ENCODE peak calls at places on chromosomes 16 and 17, in ten cellular contexts. One of them, this sample, is unnamed.

GRCh38 chr16:4218202-4218601 is 23.7 kb downstream of the SRL start:
- DNase-seq in vagina: no peak
- DNase-seq in fibroblast of lung: no peak
- DNase-seq in tibial artery: no peak
- DNase-seq in neural progenitor cell: no peak
- DNase-seq in BE2C: no peak
- DNase-seq in A549: no peak
- DNase-seq in CD4-positive, CD25-positive, alpha-beta regulatory T cell: no peak
- DNase-seq in ovary: no peak
- DNase-seq in CD8-positive, alpha-beta memory T cell: no peak
- DNase-seq in this sample: no peak

GRCh38 chr16:83967838-83968482 is at the start of gene NECAB2:
- DNase-seq in vagina: no peak
- DNase-seq in fibroblast of lung: no peak
- DNase-seq in tibial artery: no peak
- DNase-seq in neural progenitor cell: peak; percentile 78
- DNase-seq in BE2C: peak; percentile 66
- DNase-seq in A549: no peak
- DNase-seq in CD4-positive, CD25-positive, alpha-beta regulatory T cell: no peak
- DNase-seq in ovary: no peak
- DNase-seq in CD8-positive, alpha-beta memory T cell: no peak
- DNase-seq in this sample: peak; percentile 83

GRCh38 chr16:49542391-49542891 is 168.8 kb downstream of the C16orf78 start:
- DNase-seq in vagina: no peak
- DNase-seq in fibroblast of lung: no peak
- DNase-seq in tibial artery: no peak
- DNase-seq in neural progenitor cell: no peak
- DNase-seq in BE2C: peak; percentile 71
- DNase-seq in A549: no peak
- DNase-seq in CD4-positive, CD25-positive, alpha-beta regulatory T cell: no peak
- DNase-seq in ovary: no peak
- DNase-seq in CD8-positive, alpha-beta memory T cell: no peak
- DNase-seq in this sample: no peak

GRCh38 chr17:19621697-19622096 is 26.9 kb upstream of the ALDH3A2 start:
- DNase-seq in vagina: no peak
- DNase-seq in fibroblast of lung: no peak
- DNase-seq in tibial artery: no peak
- DNase-seq in neural progenitor cell: no peak
- DNase-seq in BE2C: no peak
- DNase-seq in A549: no peak
- DNase-seq in CD4-positive, CD25-positive, alpha-beta regulatory T cell: no peak
- DNase-seq in ovary: no peak
- DNase-seq in CD8-positive, alpha-beta memory T cell: no peak
- DNase-seq in this sample: no peak

GRCh38 chr16:85663891-85664321 is 24.8 kb downstream of the GINS2 start:
- DNase-seq in vagina: no peak
- DNase-seq in fibroblast of lung: peak; percentile 57
- DNase-seq in tibial artery: no peak
- DNase-seq in neural progenitor cell: no peak
- DNase-seq in BE2C: no peak
- DNase-seq in A549: no peak
- DNase-seq in CD4-positive, CD25-positive, alpha-beta regulatory T cell: no peak
- DNase-seq in ovary: peak; percentile 77
- DNase-seq in CD8-positive, alpha-beta memory T cell: no peak
- DNase-seq in this sample: peak; percentile 83

GRCh38 chr17:44961921-44962350 is 6.2 kb downstream of the C1QL1 start:
- DNase-seq in vagina: no peak
- DNase-seq in fibroblast of lung: peak; percentile 30
- DNase-seq in tibial artery: no peak
- DNase-seq in neural progenitor cell: no peak
- DNase-seq in BE2C: peak; percentile 53
- DNase-seq in A549: peak; percentile 62
- DNase-seq in CD4-positive, CD25-positive, alpha-beta regulatory T cell: no peak
- DNase-seq in ovary: no peak
- DNase-seq in CD8-positive, alpha-beta memory T cell: no peak
- DNase-seq in this sample: no peak

GRCh38 chr16:8634991-8635736 is 13.7 kb downstream of the METTL22 start:
- DNase-seq in vagina: no peak
- DNase-seq in fibroblast of lung: peak; percentile 41
- DNase-seq in tibial artery: no peak
- DNase-seq in neural progenitor cell: peak; percentile 80
- DNase-seq in BE2C: peak; percentile 61
- DNase-seq in A549: peak; percentile 64
- DNase-seq in CD4-positive, CD25-positive, alpha-beta regulatory T cell: no peak
- DNase-seq in ovary: no peak
- DNase-seq in CD8-positive, alpha-beta memory T cell: no peak
- DNase-seq in this sample: no peak

GRCh38 chr16:84150926-84151325 is 5.8 kb downstream of the DNAAF1 start:
- DNase-seq in vagina: no peak
- DNase-seq in fibroblast of lung: no peak
- DNase-seq in tibial artery: no peak
- DNase-seq in neural progenitor cell: no peak
- DNase-seq in BE2C: no peak
- DNase-seq in A549: no peak
- DNase-seq in CD4-positive, CD25-positive, alpha-beta regulatory T cell: no peak
- DNase-seq in ovary: no peak
- DNase-seq in CD8-positive, alpha-beta memory T cell: no peak
- DNase-seq in this sample: no peak

GRCh38 chr17:77286641-77287431 is 146.1 kb downstream of the SEC14L1 start:
- DNase-seq in vagina: no peak
- DNase-seq in fibroblast of lung: peak; percentile 41
- DNase-seq in tibial artery: peak; percentile 78
- DNase-seq in neural progenitor cell: no peak
- DNase-seq in BE2C: peak; percentile 77
- DNase-seq in A549: peak; percentile 99
- DNase-seq in CD4-positive, CD25-positive, alpha-beta regulatory T cell: no peak
- DNase-seq in ovary: no peak
- DNase-seq in CD8-positive, alpha-beta memory T cell: no peak
- DNase-seq in this sample: peak; percentile 81

GRCh38 chr17:77287432-77288068 is 146.8 kb downstream of the SEC14L1 start:
- DNase-seq in vagina: no peak
- DNase-seq in fibroblast of lung: peak; percentile 90
- DNase-seq in tibial artery: no peak
- DNase-seq in neural progenitor cell: peak; percentile 69
- DNase-seq in BE2C: peak; percentile 62
- DNase-seq in A549: peak; percentile 95
- DNase-seq in CD4-positive, CD25-positive, alpha-beta regulatory T cell: no peak
- DNase-seq in ovary: no peak
- DNase-seq in CD8-positive, alpha-beta memory T cell: no peak
- DNase-seq in this sample: peak; percentile 87

GRCh38 chr17:77288115-77288619 is 147.4 kb downstream of the SEC14L1 start:
- DNase-seq in vagina: no peak
- DNase-seq in fibroblast of lung: no peak
- DNase-seq in tibial artery: no peak
- DNase-seq in neural progenitor cell: no peak
- DNase-seq in BE2C: no peak
- DNase-seq in A549: peak; percentile 63
- DNase-seq in CD4-positive, CD25-positive, alpha-beta regulatory T cell: no peak
- DNase-seq in ovary: no peak
- DNase-seq in CD8-positive, alpha-beta memory T cell: no peak
- DNase-seq in this sample: peak; percentile 83

GRCh38 chr17:77285594-77286390 is 145.0 kb downstream of the SEC14L1 start:
- DNase-seq in vagina: no peak
- DNase-seq in fibroblast of lung: peak; percentile 86
- DNase-seq in tibial artery: peak; percentile 73
- DNase-seq in neural progenitor cell: no peak
- DNase-seq in BE2C: peak; percentile 38
- DNase-seq in A549: peak; percentile 89
- DNase-seq in CD4-positive, CD25-positive, alpha-beta regulatory T cell: no peak
- DNase-seq in ovary: no peak
- DNase-seq in CD8-positive, alpha-beta memory T cell: no peak
- DNase-seq in this sample: peak; percentile 66

GRCh38 chr17:77286391-77286640 is 145.5 kb downstream of the SEC14L1 start:
- DNase-seq in vagina: no peak
- DNase-seq in fibroblast of lung: no peak
- DNase-seq in tibial artery: no peak
- DNase-seq in neural progenitor cell: no peak
- DNase-seq in BE2C: no peak
- DNase-seq in A549: no peak
- DNase-seq in CD4-positive, CD25-positive, alpha-beta regulatory T cell: no peak
- DNase-seq in ovary: no peak
- DNase-seq in CD8-positive, alpha-beta memory T cell: no peak
- DNase-seq in this sample: no peak
- H3K4me1 ChIP-seq in vagina: peaks cover 54% of the 10 kb centered on the region
- H3K4me1 ChIP-seq in fibroblast of lung: peaks cover 22% of the 10 kb centered on the region
- H3K4me1 ChIP-seq in tibial artery: no peaks in the 10 kb centered on the region
- H3K4me1 ChIP-seq in neural progenitor cell: peaks cover 30% of the 10 kb centered on the region
- H3K4me1 ChIP-seq in BE2C: peaks cover 39% of the 10 kb centered on the region
- H3K4me1 ChIP-seq in A549: peaks cover 72% of the 10 kb centered on the region
- H3K4me1 ChIP-seq in CD4-positive, CD25-positive, alpha-beta regulatory T cell: peaks cover 6% of the 10 kb centered on the region
- H3K4me1 ChIP-seq in ovary: peaks cover 12% of the 10 kb centered on the region
- H3K4me1 ChIP-seq in CD8-positive, alpha-beta memory T cell: peaks cover 9% of the 10 kb centered on the region
- H3K4me1 ChIP-seq in this sample: peaks cover 38% of the 10 kb centered on the region

DNA sequence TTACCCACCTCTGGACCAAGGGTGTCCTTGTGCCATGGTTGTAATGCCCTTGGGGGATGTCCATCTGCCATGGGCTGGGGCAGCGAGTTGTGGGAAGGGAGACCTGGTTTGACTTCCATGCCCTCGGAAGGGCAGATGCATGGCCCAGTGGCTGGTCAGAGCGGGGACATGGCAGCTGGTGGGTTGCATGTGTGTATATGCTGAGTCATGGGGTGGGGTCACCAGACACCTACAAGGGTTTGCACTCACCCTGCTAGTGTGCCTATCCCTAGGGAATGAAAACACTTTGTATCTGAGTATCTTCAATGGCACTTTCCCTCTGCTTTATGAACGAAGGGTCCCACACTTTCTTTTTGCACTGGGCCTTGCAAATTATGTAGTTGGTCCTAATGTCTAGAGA is 10.6 kb upstream of the HNF1B start:
- DNase-seq in vagina: no peak
- DNase-seq in fibroblast of lung: no peak
- DNase-seq in tibial artery: no peak
- DNase-seq in neural progenitor cell: no peak
- DNase-seq in BE2C: no peak
- DNase-seq in A549: no peak
- DNase-seq in CD4-positive, CD25-positive, alpha-beta regulatory T cell: no peak
- DNase-seq in ovary: no peak
- DNase-seq in CD8-positive, alpha-beta memory T cell: no peak
- DNase-seq in this sample: no peak
- H3K4me1 ChIP-seq in vagina: no peaks in the 10 kb centered on the region
- H3K4me1 ChIP-seq in fibroblast of lung: no peaks in the 10 kb centered on the region
- H3K4me1 ChIP-seq in tibial artery: no peaks in the 10 kb centered on the region
- H3K4me1 ChIP-seq in neural progenitor cell: no peaks in the 10 kb centered on the region
- H3K4me1 ChIP-seq in BE2C: no peaks in the 10 kb centered on the region
- H3K4me1 ChIP-seq in A549: peaks cover 42% of the 10 kb centered on the region
- H3K4me1 ChIP-seq in CD4-positive, CD25-positive, alpha-beta regulatory T cell: no peaks in the 10 kb centered on the region
- H3K4me1 ChIP-seq in ovary: no peaks in the 10 kb centered on the region
- H3K4me1 ChIP-seq in CD8-positive, alpha-beta memory T cell: no peaks in the 10 kb centered on the region
- H3K4me1 ChIP-seq in this sample: no peaks in the 10 kb centered on the region

DNA sequence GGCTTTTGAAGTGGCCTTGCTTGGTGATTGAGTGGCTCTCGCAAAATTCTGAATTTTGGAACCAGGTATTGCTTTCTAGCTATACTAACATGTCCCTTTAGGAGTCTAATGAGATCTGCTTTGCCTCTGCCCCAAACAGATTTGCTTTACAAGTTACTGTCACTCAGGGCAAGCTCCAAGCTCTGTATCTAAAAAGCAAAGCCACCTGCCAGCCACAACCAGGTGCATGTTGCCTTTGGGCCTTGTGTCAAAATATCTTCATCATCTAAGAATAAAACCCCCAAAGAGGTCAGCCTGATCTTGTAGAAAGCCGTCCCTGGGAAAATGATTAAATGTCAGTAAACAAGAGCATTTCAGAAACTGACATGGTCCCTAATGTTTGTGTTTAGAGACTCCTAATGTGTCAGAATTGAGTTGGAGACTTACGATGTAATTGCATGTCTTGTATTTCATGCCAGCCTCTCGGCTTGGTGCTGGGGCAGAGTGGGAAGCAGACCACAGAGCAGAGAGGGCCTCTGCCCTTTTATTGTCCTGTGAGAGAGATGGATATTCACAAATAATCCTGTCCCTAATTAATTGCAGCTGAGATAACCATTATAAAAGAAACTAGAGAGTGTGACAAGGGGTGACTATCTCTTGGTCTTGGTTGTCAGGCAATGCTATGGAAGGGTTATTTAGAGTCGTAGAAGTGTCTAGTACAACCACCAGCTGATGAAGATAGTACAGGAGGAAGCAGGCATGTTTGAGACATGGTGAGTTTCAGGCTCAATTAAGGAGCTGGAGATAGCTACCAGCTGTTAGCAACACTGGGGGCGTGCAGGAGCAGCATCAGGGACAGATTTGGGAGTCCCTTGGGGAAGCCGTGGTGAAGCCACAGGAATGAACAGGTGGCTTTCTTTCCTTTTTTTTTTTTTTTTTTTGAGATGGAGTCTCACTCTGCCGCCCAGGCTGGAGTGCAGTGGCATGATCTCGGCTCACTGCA is 90.7 kb downstream of the PITPNC1 start:
- DNase-seq in vagina: no peak
- DNase-seq in fibroblast of lung: no peak
- DNase-seq in tibial artery: no peak
- DNase-seq in neural progenitor cell: no peak
- DNase-seq in BE2C: peak; percentile 29
- DNase-seq in A549: no peak
- DNase-seq in CD4-positive, CD25-positive, alpha-beta regulatory T cell: no peak
- DNase-seq in ovary: no peak
- DNase-seq in CD8-positive, alpha-beta memory T cell: no peak
- DNase-seq in this sample: no peak
- H3K4me1 ChIP-seq in vagina: peaks cover 20% of the 10 kb centered on the region
- H3K4me1 ChIP-seq in fibroblast of lung: no peaks in the 10 kb centered on the region
- H3K4me1 ChIP-seq in tibial artery: no peaks in the 10 kb centered on the region
- H3K4me1 ChIP-seq in neural progenitor cell: peaks cover 14% of the 10 kb centered on the region
- H3K4me1 ChIP-seq in BE2C: no peaks in the 10 kb centered on the region
- H3K4me1 ChIP-seq in A549: no peaks in the 10 kb centered on the region
- H3K4me1 ChIP-seq in CD4-positive, CD25-positive, alpha-beta regulatory T cell: peaks cover 19% of the 10 kb centered on the region
- H3K4me1 ChIP-seq in ovary: no peaks in the 10 kb centered on the region
- H3K4me1 ChIP-seq in CD8-positive, alpha-beta memory T cell: peaks cover 75% of the 10 kb centered on the region
- H3K4me1 ChIP-seq in this sample: no peaks in the 10 kb centered on the region

DNA sequence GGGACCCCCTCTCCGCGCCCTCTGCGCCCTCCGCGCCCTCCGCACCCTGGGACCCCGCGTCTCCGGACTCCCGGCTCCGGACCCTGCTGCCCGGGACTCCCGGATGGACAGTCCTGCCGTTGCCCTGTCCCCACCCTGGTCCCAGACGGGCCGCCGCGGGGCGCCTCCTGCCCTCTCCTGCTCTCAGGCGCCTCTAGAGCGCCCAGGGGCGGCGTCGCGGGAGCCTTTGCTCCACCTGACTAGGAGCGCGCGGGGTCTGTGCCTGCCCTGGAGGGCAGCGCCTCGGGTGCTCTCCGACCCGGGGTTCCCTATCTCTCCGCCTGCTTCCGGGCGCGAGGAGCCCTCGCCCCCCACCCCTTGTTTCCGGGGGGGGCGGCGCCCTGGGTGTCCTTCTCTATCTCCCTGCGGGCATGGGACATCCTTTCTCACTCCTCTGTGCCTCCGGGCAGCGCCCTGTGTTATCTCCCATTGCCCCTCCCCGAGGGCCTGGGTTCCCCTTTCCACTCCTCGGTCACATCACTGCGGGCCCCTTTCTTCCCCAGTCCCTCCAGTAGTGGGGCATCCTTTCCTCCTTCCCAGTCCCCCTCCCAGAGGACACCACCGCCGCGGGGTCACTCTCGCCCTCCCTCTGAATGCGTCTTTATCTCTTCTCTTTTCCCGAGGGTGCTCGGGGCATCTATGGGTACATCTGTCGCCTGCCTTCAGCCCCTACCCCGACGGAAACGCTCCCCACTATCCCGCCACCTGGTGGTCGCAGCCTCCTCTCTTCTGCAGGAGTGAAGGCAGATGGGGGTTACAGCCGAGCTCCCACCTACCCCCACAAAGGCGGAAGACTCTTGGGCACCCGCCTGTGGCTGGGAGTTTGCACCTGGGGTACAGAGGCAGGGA is 865 bp downstream of the PRKCB start:
- DNase-seq in vagina: no peak
- DNase-seq in fibroblast of lung: no peak
- DNase-seq in tibial artery: no peak
- DNase-seq in neural progenitor cell: peak; percentile 74
- DNase-seq in BE2C: peak; percentile 9
- DNase-seq in A549: no peak
- DNase-seq in CD4-positive, CD25-positive, alpha-beta regulatory T cell: peak; percentile 53
- DNase-seq in ovary: no peak
- DNase-seq in CD8-positive, alpha-beta memory T cell: peak; percentile 68
- DNase-seq in this sample: no peak
- H3K4me1 ChIP-seq in vagina: peaks cover 15% of the 10 kb centered on the region
- H3K4me1 ChIP-seq in fibroblast of lung: no peaks in the 10 kb centered on the region
- H3K4me1 ChIP-seq in tibial artery: no peaks in the 10 kb centered on the region
- H3K4me1 ChIP-seq in neural progenitor cell: peaks cover 19% of the 10 kb centered on the region
- H3K4me1 ChIP-seq in BE2C: no peaks in the 10 kb centered on the region
- H3K4me1 ChIP-seq in A549: no peaks in the 10 kb centered on the region
- H3K4me1 ChIP-seq in CD4-positive, CD25-positive, alpha-beta regulatory T cell: peaks cover 61% of the 10 kb centered on the region
- H3K4me1 ChIP-seq in ovary: no peaks in the 10 kb centered on the region
- H3K4me1 ChIP-seq in CD8-positive, alpha-beta memory T cell: peaks cover 67% of the 10 kb centered on the region
- H3K4me1 ChIP-seq in this sample: no peaks in the 10 kb centered on the region

This sample was measured in pancreas.